ENCODE peak calls at places on chromosomes 11 and 22, in six cellular contexts. One of them, this sample, is unnamed.

GRCh38 chr11:118998822-118999221 is 884 bp downstream of the CENATAC start:
- DNase-seq in HepG2: peak
- DNase-seq in SK-N-SH: no peak
- DNase-seq in GM12878: no peak
- DNase-seq in H1: no peak
- DNase-seq in K562: peak
- DNase-seq in this sample: no peak

GRCh38 chr11:111086058-111086457 is 159.5 kb upstream of the POU2AF2 start:
- DNase-seq in SK-N-SH: no peak
- DNase-seq in H1: no peak
- DNase-seq in K562: no peak
- DNase-seq in HepG2: peak
- DNase-seq in GM12878: no peak
- DNase-seq in this sample: no peak

GRCh38 chr22:47061226-47061625 is 298.8 kb downstream of the TBC1D22A start:
- DNase-seq in HepG2: no peak
- DNase-seq in GM12878: no peak
- DNase-seq in H1: no peak
- DNase-seq in K562: no peak
- DNase-seq in SK-N-SH: no peak
- DNase-seq in this sample: no peak

GRCh38 chr22:42399315-42400271 is 32.6 kb downstream of the NFAM1 start:
- DNase-seq in H1: no peak
- DNase-seq in GM12878: no peak
- DNase-seq in HepG2: no peak
- DNase-seq in SK-N-SH: peak
- DNase-seq in K562: peak
- DNase-seq in this sample: no peak

GRCh38 chr11:46345131-46345597 is 2.1 kb upstream of the DGKZ start:
- DNase-seq in SK-N-SH: no peak
- DNase-seq in HepG2: no peak
- DNase-seq in GM12878: no peak
- DNase-seq in K562: no peak
- DNase-seq in H1: no peak
- DNase-seq in this sample: no peak

GRCh38 chr11:40328890-40329617 is 1130.4 kb downstream of the LRRC4C start:
- DNase-seq in HepG2: peak
- DNase-seq in GM12878: no peak
- DNase-seq in SK-N-SH: peak
- DNase-seq in H1: no peak
- DNase-seq in K562: no peak
- DNase-seq in this sample: no peak

GRCh38 chr11:23123766-23124165 is 263.5 kb upstream of the CCDC179 start:
- DNase-seq in K562: no peak
- DNase-seq in GM12878: no peak
- DNase-seq in HepG2: no peak
- DNase-seq in SK-N-SH: no peak
- DNase-seq in H1: no peak
- DNase-seq in this sample: no peak

GRCh38 chr11:64665381-64665780 is 57.6 kb downstream of the NRXN2 start:
- DNase-seq in K562: peak
- DNase-seq in HepG2: no peak
- DNase-seq in H1: no peak
- DNase-seq in GM12878: no peak
- DNase-seq in SK-N-SH: no peak
- DNase-seq in this sample: no peak

GRCh38 chr11:6249822-6250555 is 9.6 kb upstream of the CCKBR start:
- DNase-seq in H1: no peak
- DNase-seq in HepG2: no peak
- DNase-seq in SK-N-SH: peak
- DNase-seq in GM12878: no peak
- DNase-seq in K562: peak
- DNase-seq in this sample: no peak

GRCh38 chr22:44363980-44364749 is 51.4 kb upstream of the SHISAL1 start:
- DNase-seq in K562: no peak
- DNase-seq in SK-N-SH: peak
- DNase-seq in H1: no peak
- DNase-seq in HepG2: no peak
- DNase-seq in GM12878: no peak
- DNase-seq in this sample: no peak

GRCh38 chr22:48943567-48944432 is 883.9 kb downstream of the BRD1 start:
- DNase-seq in H1: peak
- DNase-seq in HepG2: peak
- DNase-seq in K562: peak
- DNase-seq in SK-N-SH: peak
- DNase-seq in GM12878: no peak
- DNase-seq in this sample: no peak

GRCh38 chr11:62190011-62190410 is at the start of gene SCGB1D1:
- DNase-seq in SK-N-SH: no peak
- DNase-seq in GM12878: no peak
- DNase-seq in K562: no peak
- DNase-seq in H1: no peak
- DNase-seq in HepG2: no peak
- DNase-seq in this sample: no peak

GRCh38 chr11:87439981-87440760 is 402.4 kb downstream of the TMEM135 start:
- DNase-seq in K562: no peak
- DNase-seq in SK-N-SH: no peak
- DNase-seq in GM12878: no peak
- DNase-seq in HepG2: no peak
- DNase-seq in H1: no peak
- DNase-seq in this sample: no peak

GRCh38 chr11:121465709-121466062 is 12.9 kb upstream of the SORL1-AS1 start:
- DNase-seq in H1: no peak
- DNase-seq in SK-N-SH: no peak
- DNase-seq in K562: no peak
- DNase-seq in GM12878: no peak
- DNase-seq in HepG2: no peak
- DNase-seq in this sample: no peak

GRCh38 chr11:110430267-110431211 is 791 bp downstream of the FDX1 start:
- DNase-seq in K562: no peak
- DNase-seq in GM12878: peak
- DNase-seq in H1: no peak
- DNase-seq in SK-N-SH: no peak
- DNase-seq in HepG2: peak
- DNase-seq in this sample: no peak

GRCh38 chr22:44711236-44711560 is 9.2 kb downstream of the PRR5 start:
- DNase-seq in HepG2: no peak
- DNase-seq in GM12878: no peak
- DNase-seq in K562: no peak
- DNase-seq in H1: no peak
- DNase-seq in SK-N-SH: no peak
- DNase-seq in this sample: no peak

GRCh38 chr22:17964153-17964552 is 60.2 kb downstream of the MICAL3 start:
- DNase-seq in GM12878: no peak
- DNase-seq in SK-N-SH: no peak
- DNase-seq in H1: no peak
- DNase-seq in HepG2: no peak
- DNase-seq in K562: no peak
- DNase-seq in this sample: no peak

DNA sequence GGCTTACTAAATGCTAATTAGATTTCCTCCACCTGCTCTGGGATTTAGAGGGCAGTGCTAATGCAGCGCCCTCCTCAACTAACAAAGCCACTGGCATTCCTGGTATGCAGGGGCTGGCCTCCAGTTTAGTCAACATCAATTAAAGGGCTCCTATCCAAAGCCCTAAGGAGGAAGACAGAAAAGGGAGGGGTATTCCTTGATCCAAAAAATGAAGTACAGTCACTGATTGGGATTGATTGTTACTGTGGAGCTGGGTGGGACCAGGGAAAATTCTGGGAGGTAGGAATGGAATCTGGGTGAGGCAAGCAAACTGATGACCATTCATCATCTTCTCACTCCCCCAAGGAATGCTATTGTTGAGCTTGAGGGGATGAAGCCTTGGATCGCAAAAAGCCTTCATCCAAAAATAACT is 52.2 kb downstream of the GAB2 start:
- DNase-seq in SK-N-SH: no peak
- DNase-seq in K562: no peak
- DNase-seq in GM12878: no peak
- DNase-seq in HepG2: peak
- DNase-seq in H1: peak
- DNase-seq in this sample: no peak
- TF ChIP-seq TAF1 in SK-N-SH: no peak
- TF ChIP-seq TAF1 in K562: no peak
- TF ChIP-seq TAF1 in GM12878: no peak
- TF ChIP-seq TAF1 in HepG2: no peak
- TF ChIP-seq TAF1 in H1: no peak
- TF ChIP-seq TAF1 in this sample: no peak

GRCh38 chr11:16926868-16927267 is 87.3 kb downstream of the PLEKHA7 start:
- DNase-seq in K562: peak
- DNase-seq in H1: no peak
- DNase-seq in SK-N-SH: no peak
- DNase-seq in HepG2: no peak
- DNase-seq in GM12878: no peak
- DNase-seq in this sample: no peak

GRCh38 chr11:16924462-16924825 is 89.8 kb downstream of the PLEKHA7 start:
- DNase-seq in SK-N-SH: no peak
- DNase-seq in K562: no peak
- DNase-seq in H1: no peak
- DNase-seq in GM12878: no peak
- DNase-seq in HepG2: no peak
- DNase-seq in this sample: no peak

GRCh38 chr11:16925495-16926065 is 88.6 kb downstream of the PLEKHA7 start:
- DNase-seq in HepG2: peak
- DNase-seq in K562: no peak
- DNase-seq in SK-N-SH: peak
- DNase-seq in GM12878: no peak
- DNase-seq in H1: peak
- DNase-seq in this sample: no peak

GRCh38 chr11:16923987-16924386 is 90.2 kb downstream of the PLEKHA7 start:
- DNase-seq in HepG2: no peak
- DNase-seq in GM12878: no peak
- DNase-seq in SK-N-SH: no peak
- DNase-seq in K562: peak
- DNase-seq in H1: no peak
- DNase-seq in this sample: no peak

GRCh38 chr11:16924826-16925494 is 89.3 kb downstream of the PLEKHA7 start:
- DNase-seq in H1: no peak
- DNase-seq in GM12878: no peak
- DNase-seq in K562: no peak
- DNase-seq in SK-N-SH: peak
- DNase-seq in HepG2: peak
- DNase-seq in this sample: no peak
- TF ChIP-seq TAF1 in H1: no peak
- TF ChIP-seq TAF1 in GM12878: no peak
- TF ChIP-seq TAF1 in K562: no peak
- TF ChIP-seq TAF1 in SK-N-SH: no peak
- TF ChIP-seq TAF1 in HepG2: no peak
- TF ChIP-seq TAF1 in this sample: no peak

DNA sequence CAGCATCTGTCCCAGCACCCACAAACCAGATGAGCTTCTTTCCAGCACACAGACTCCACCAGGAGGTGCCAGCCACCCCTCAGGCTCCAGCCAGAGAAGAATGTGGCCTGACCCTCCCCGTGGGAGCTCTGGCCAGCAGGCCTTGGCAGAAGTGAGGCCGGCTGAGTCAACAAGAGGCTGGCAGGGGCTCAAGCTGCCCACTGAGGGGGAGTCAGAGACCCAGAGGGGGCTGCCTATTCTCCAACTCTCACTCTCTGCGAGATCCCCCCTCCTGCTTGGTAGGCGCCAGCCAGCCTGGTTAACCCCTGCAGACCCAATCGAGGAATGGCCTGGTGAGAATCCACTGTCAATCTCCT is 10.6 kb upstream of the CDC42EP1 start:
- DNase-seq in H1: no peak
- DNase-seq in K562: no peak
- DNase-seq in HepG2: no peak
- DNase-seq in GM12878: no peak
- DNase-seq in SK-N-SH: peak
- DNase-seq in this sample: no peak
- TF ChIP-seq TAF1 in H1: no peak
- TF ChIP-seq TAF1 in K562: no peak
- TF ChIP-seq TAF1 in HepG2: no peak
- TF ChIP-seq TAF1 in GM12878: no peak
- TF ChIP-seq TAF1 in SK-N-SH: no peak
- TF ChIP-seq TAF1 in this sample: no peak

GRCh38 chr11:124877631-124878496 is 12.6 kb downstream of the ROBO3 start:
- DNase-seq in GM12878: no peak
- DNase-seq in SK-N-SH: no peak
- DNase-seq in HepG2: no peak
- DNase-seq in K562: no peak
- DNase-seq in H1: no peak
- DNase-seq in this sample: no peak
- TF ChIP-seq TAF1 in GM12878: no peak
- TF ChIP-seq TAF1 in SK-N-SH: no peak
- TF ChIP-seq TAF1 in HepG2: no peak
- TF ChIP-seq TAF1 in K562: no peak
- TF ChIP-seq TAF1 in H1: no peak
- TF ChIP-seq TAF1 in this sample: no peak

GRCh38 chr22:50262460-50262911 is 1.0 kb upstream of the MAPK12 start:
- DNase-seq in GM12878: no peak
- DNase-seq in SK-N-SH: no peak
- DNase-seq in K562: peak
- DNase-seq in HepG2: peak
- DNase-seq in H1: no peak
- DNase-seq in this sample: no peak
- TF ChIP-seq TAF1 in GM12878: no peak
- TF ChIP-seq TAF1 in SK-N-SH: no peak
- TF ChIP-seq TAF1 in K562: no peak
- TF ChIP-seq TAF1 in HepG2: no peak
- TF ChIP-seq TAF1 in H1: no peak
- TF ChIP-seq TAF1 in this sample: no peak

GRCh38 chr11:2204361-2205213 is 33.0 kb upstream of the TH start:
- DNase-seq in HepG2: peak
- DNase-seq in K562: no peak
- DNase-seq in H1: no peak
- DNase-seq in SK-N-SH: peak
- DNase-seq in GM12878: no peak
- DNase-seq in this sample: peak
- TF ChIP-seq TAF1 in HepG2: no peak
- TF ChIP-seq TAF1 in K562: no peak
- TF ChIP-seq TAF1 in H1: no peak
- TF ChIP-seq TAF1 in SK-N-SH: no peak
- TF ChIP-seq TAF1 in GM12878: no peak
- TF ChIP-seq TAF1 in this sample: no peak

DNA sequence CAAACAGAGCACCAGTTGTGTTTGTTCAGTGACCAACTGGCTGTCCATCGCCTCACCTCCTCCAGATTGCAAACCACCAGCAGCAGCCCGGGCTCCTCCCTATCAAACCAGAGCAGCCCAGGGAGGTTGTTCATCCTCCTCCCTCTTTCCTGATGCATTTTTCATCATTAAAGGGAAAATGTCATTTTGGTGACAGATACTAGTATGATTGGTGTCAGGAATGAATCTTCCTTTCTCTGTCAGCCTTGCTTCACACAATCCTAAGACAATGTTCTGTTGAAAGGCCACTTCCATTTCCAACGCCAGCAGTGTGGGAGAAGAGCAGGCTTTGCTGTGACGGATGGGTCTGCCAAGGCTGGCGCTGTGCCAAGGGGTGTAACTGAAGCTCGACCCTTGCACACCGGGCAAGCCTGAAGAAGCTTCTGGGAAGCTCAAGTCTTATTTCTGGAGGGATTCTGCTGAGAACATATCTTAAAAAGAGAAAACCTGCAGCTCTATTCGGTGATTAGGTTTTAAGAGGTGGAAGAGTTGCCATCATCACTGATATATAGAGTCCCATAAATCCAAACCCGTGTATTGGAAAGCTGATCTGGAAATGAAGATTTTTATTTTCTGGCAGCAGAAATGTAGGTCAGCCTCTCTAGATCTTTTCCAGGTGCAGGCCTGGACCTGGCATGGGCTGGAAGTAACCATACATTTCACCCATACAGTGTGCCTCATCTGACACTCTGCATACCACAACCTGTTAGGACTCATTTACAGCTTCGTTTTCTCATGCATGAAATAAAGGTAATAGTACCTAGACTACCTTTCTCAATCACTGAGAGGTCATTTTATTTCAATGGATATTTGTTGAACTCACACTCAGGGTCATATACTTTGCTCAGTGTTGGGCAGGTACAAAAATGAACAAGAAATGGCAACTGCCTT is 524.5 kb downstream of the NTM start:
- DNase-seq in GM12878: no peak
- DNase-seq in SK-N-SH: no peak
- DNase-seq in HepG2: no peak
- DNase-seq in H1: no peak
- DNase-seq in K562: no peak
- DNase-seq in this sample: no peak
- TF ChIP-seq TAF1 in GM12878: no peak
- TF ChIP-seq TAF1 in SK-N-SH: no peak
- TF ChIP-seq TAF1 in HepG2: no peak
- TF ChIP-seq TAF1 in H1: no peak
- TF ChIP-seq TAF1 in K562: no peak
- TF ChIP-seq TAF1 in this sample: no peak